ENCODE peak calls at places on chromosomes 16 and 17, in five cellular contexts. B is HCT116, G is A549, F is K562, T is H1. U is an unnamed sample.

GRCh38 chr16:54361813-54362212 is 75.2 kb upstream of the IRX3 start:
- DNase-seq in B (no peak), G (peak; percentile 18), F (no peak), T (no peak), U (peak; percentile 36)

GRCh38 chr17:11990363-11990983 is 6.8 kb downstream of the ZNF18 start:
- DNase-seq in B (no peak), G (no peak), F (no peak), T (no peak), U (no peak)

GRCh38 chr16:651844-652243 is 2.7 kb downstream of the WDR90 start:
- DNase-seq in B (no peak), G (no peak), F (no peak), T (no peak), U (no peak)

GRCh38 chr17:49646391-49647255 is 31.3 kb downstream of the SPOP start:
- DNase-seq in B (peak; percentile 68), G (no peak), F (no peak), T (no peak), U (no peak)

GRCh38 chr17:4477286-4477791 is 21.3 kb upstream of the SPNS2 start:
- DNase-seq in B (no peak), G (no peak), F (no peak), T (no peak), U (no peak)

GRCh38 chr17:63665527-63666214 is 34.3 kb downstream of the LIMD2 start:
- DNase-seq in B (no peak), G (no peak), F (no peak), T (no peak), U (no peak)

GRCh38 chr16:62876133-62876532 is 839.9 kb upstream of the CDH8 start:
- DNase-seq in B (no peak), G (no peak), F (no peak), T (no peak), U (no peak)

GRCh38 chr17:1724351-1724868 is at the start of gene WDR81:
- DNase-seq in B (peak; percentile 48), G (peak; percentile 92), F (peak; percentile 81), T (peak; percentile 90), U (peak; percentile 98)

GRCh38 chr17:41212524-41213169 is 13.8 kb upstream of the KRTAP9-2 start:
- DNase-seq in B (no peak), G (peak; percentile 18), F (no peak), T (no peak), U (no peak)

GRCh38 chr17:33602981-33603380 is 309.9 kb upstream of the ASIC2 start:
- DNase-seq in B (no peak), G (no peak), F (no peak), T (peak; percentile 46), U (peak; percentile 27)

GRCh38 chr16:273547-274421 is 2.0 kb downstream of the RGS11 start:
- DNase-seq in B (no peak), G (peak; percentile 59), F (peak; percentile 86), T (no peak), U (no peak)

GRCh38 chr16:78792952-78793351 is 693.5 kb downstream of the WWOX start:
- DNase-seq in B (no peak), G (no peak), F (no peak), T (no peak), U (no peak)

GRCh38 chr17:78140169-78141051 is 5.8 kb upstream of the C17orf99 start:
- DNase-seq in B (peak; percentile 100), G (peak; percentile 90), F (peak; percentile 98), T (peak; percentile 100), U (peak; percentile 96)

GRCh38 chr17:61410555-61411089 is 11.0 kb downstream of the TBX2 start:
- DNase-seq in B (no peak), G (no peak), F (no peak), T (peak; percentile 91), U (peak; percentile 90)

GRCh38 chr16:4384497-4384896 is 12.8 kb downstream of the VASN start:
- DNase-seq in B (no peak), G (no peak), F (peak; percentile 26), T (no peak), U (peak; percentile 89)

GRCh38 chr17:1592751-1593629 is 30.4 kb upstream of the PITPNA start:
- DNase-seq in B (no peak), G (no peak), F (peak; percentile 29), T (no peak), U (no peak)

GRCh38 chr16:1374418-1375297 is 22.9 kb downstream of the GNPTG start:
- DNase-seq in B (no peak), G (no peak), F (no peak), T (no peak), U (no peak)

GRCh38 chr16:84080378-84080777 is 36.4 kb downstream of the MBTPS1 start:
- DNase-seq in B (no peak), G (no peak), F (no peak), T (no peak), U (no peak)

GRCh38 chr17:9811086-9811485 is 10.8 kb downstream of the GSG1L2 start:
- DNase-seq in B (no peak), G (no peak), F (no peak), T (no peak), U (no peak)

GRCh38 chr16:48383877-48384304 is 1.3 kb downstream of the SIAH1 start:
- DNase-seq in B (no peak), G (no peak), F (no peak), T (no peak), U (no peak)

GRCh38 chr17:78664476-78665384 is 87.5 kb upstream of the DNAH17 start:
- DNase-seq in B (no peak), G (no peak), F (no peak), T (no peak), U (no peak)

GRCh38 chr17:5943991-5944390 is 126.2 kb upstream of the WSCD1 start:
- DNase-seq in B (no peak), G (no peak), F (no peak), T (no peak), U (no peak)

GRCh38 chr17:17051380-17051779 is 9.1 kb downstream of the MPRIP start:
- DNase-seq in B (no peak), G (no peak), F (no peak), T (no peak), U (no peak)

GRCh38 chr17:78723001-78723796 is 58.9 kb downstream of the CYTH1 start:
- DNase-seq in B (no peak), G (no peak), F (no peak), T (peak; percentile 83), U (peak; percentile 93)

GRCh38 chr17:50049636-50050035 is 6.3 kb upstream of the ITGA3 start:
- DNase-seq in B (no peak), G (no peak), F (no peak), T (no peak), U (no peak)

GRCh38 chr17:65359016-65359415 is 202.4 kb downstream of the AXIN2 start:
- DNase-seq in B (peak; percentile 56), G (no peak), F (no peak), T (no peak), U (no peak)

DNA sequence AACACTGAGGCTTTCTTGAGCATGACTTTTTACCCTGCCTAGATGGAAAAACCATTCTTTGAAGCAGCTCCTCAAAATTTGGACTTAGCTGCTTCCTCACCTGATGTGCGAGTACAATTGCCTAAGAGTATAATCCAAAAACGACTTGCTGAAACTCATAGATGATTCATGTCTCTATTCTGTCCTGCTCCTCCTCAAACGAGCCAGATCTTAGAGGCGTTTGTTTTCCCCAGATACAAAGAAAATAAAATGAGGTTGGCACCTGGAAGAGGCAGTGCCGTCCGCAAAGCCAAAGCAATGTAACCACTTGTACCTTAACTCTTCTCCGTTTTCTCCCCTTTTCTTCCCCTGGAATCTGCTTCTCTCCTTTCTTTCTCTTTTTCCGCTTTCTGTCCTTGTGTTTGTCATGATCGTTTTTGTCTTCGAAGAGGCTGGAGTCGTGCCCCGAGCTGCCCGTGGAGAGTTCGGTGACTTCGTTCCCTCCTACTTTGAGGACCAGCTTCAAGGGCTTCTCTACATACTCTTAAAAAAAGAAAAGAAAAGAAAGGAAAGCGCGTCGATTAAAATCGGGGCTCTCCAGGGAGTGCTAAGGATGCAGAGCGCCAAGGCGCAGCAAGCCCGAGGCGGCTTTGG is 895 bp downstream of the BRD7 start:
- DNase-seq in B (no peak), G (no peak), F (no peak), T (no peak), U (no peak)
- TF ChIP-seq MAX in B (no peak), G (no peak), F (no peak), T (no peak), U (no peak)

DNA sequence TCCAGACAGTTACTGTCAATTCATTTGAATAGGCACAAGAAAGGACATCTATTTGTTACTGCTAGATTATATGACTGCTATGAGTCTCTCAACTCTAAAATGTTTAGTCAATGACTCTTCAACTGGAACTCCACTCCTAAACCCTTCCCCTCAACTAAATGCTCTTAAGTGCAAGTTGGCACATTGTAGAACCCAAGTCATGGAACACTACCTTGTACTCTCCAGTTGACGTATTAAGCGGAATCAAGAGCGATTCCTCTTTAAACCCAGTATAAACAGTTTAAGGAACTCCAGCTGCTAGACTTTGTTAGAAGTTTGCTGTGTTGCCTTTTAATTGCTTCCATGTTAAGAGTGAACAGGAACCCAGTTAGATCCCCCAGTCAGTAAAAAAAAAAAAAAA is 44.6 kb downstream of the STH start:
- DNase-seq in B (no peak), G (no peak), F (no peak), T (no peak), U (no peak)
- H3K27ac ChIP-seq in B (no peak overlapping the region), G (no peak overlapping the region), F (no peak overlapping the region), T (no peak overlapping the region), U (no peak overlapping the region)

DNA sequence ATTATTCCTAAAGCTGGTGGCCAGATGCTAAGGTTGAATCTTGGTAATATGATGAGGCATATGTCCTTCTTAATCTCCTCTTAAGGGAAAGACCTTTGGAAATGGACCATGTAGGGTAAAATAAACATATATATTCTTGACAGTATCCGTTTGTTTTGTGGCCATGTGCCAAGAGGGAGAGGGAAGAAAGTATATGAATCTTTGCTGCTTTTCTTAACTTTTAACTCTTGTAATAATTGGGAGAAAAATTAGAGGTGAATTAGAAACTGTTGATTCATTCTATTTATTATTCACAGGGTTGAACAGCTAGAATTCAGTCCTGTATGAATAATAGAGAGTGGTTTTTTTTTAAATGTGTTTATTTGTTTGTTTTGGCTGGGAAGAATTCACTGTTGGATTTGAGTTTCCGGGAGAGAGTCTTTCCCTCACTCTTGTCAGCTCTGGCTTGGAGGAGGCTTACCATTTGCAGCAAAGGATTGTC is 31.6 kb downstream of the AATF start:
- DNase-seq in B (no peak), G (no peak), F (no peak), T (no peak), U (no peak)
- TF ChIP-seq MAX in B (no peak), G (no peak), F (no peak), T (no peak), U (no peak)

DNA sequence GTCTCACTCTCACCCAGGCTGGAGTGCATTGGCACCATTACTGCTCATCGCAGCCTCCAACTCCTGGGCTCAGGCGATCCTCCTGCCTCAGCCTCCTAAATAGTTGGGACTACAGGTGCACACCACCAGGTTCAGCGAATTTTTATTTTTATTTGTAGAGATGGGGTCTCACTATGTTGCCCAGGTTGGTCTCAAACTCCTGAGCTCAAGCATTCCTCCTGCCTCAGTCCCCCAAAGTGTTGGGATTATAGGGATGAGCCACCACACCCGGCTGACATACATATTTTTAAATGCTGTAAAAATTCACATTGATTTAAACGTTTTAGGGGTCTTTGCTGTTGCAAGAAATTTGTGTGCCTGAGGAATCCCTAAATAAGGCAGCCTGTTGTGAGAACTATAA is 24.8 kb upstream of the SEC14L1 start:
- DNase-seq in B (no peak), G (no peak), F (no peak), T (no peak), U (no peak)
- H3K27ac ChIP-seq in B (no peak overlapping the region), G (no peak overlapping the region), F (no peak overlapping the region), T (no peak overlapping the region), U (no peak overlapping the region)

GRCh38 chr16:31452631-31453106 is 6.6 kb upstream of the ARMC5 start:
- DNase-seq in B (no peak), G (no peak), F (peak; percentile 37), T (no peak), U (no peak)
- TF ChIP-seq MAX in B (no peak), G (no peak), F (no peak), T (no peak), U (no peak)